ENCODE peak calls at places on chromosome 15, in four cellular contexts. A is thoracic aorta, R is esophagus muscularis mucosa, E is hepatocyte. Q is an unnamed sample. For H3K9me3, the result is how much of the 10 kb centered on the place peaks cover.

GRCh38 chr15:79296583-79296982 is 14.1 kb downstream of the ANKRD34C start:
- DNase-seq in A (no peak), R (peak), E (no peak), Q (no peak)

GRCh38 chr15:28943146-28943545 is 57.4 kb downstream of the APBA2 start:
- DNase-seq in A (no peak), R (no peak), E (no peak), Q (no peak)

GRCh38 chr15:85151861-85152260 is 170.2 kb downstream of the PDE8A start:
- DNase-seq in A (no peak), R (no peak), E (no peak), Q (no peak)

GRCh38 chr15:28289694-28290463 is 32.1 kb downstream of the HERC2 start:
- DNase-seq in A (no peak), R (no peak), E (no peak), Q (no peak)

GRCh38 chr15:78906310-78906608 is 33.6 kb downstream of the MORF4L1 start:
- DNase-seq in A (peak), R (no peak), E (no peak), Q (no peak)

GRCh38 chr15:83499476-83499875 is 52.3 kb downstream of the SH3GL3 start:
- DNase-seq in A (no peak), R (no peak), E (no peak), Q (no peak)

GRCh38 chr15:95829062-95829461 is 501.4 kb upstream of the NR2F2 start:
- DNase-seq in A (no peak), R (no peak), E (no peak), Q (no peak)

GRCh38 chr15:73385205-73385604 is 16.4 kb upstream of the HCN4 start:
- DNase-seq in A (no peak), R (no peak), E (no peak), Q (no peak)

GRCh38 chr15:58115692-58116091 is 22.5 kb upstream of the AQP9 start:
- DNase-seq in A (no peak), R (no peak), E (peak), Q (peak)

GRCh38 chr15:42100021-42100800 is 5.8 kb upstream of the PLA2G4D start:
- DNase-seq in A (no peak), R (peak), E (no peak), Q (peak)

GRCh38 chr15:70165811-70166284 is 68.1 kb upstream of the TLE3 start:
- DNase-seq in A (no peak), R (no peak), E (no peak), Q (no peak)

GRCh38 chr15:40911139-40911538 is 16.9 kb downstream of the VPS18 start:
- DNase-seq in A (no peak), R (no peak), E (peak), Q (no peak)

GRCh38 chr15:96416934-96417759 is 86.6 kb downstream of the NR2F2 start:
- DNase-seq in A (no peak), R (no peak), E (no peak), Q (peak)

GRCh38 chr15:76328962-76329361 is 7.6 kb upstream of the ISL2 start:
- DNase-seq in A (no peak), R (no peak), E (no peak), Q (no peak)

GRCh38 chr15:68924866-68925599 is 5.3 kb upstream of the SPESP1 start:
- DNase-seq in A (no peak), R (no peak), E (peak), Q (peak)

GRCh38 chr15:73683624-73684536 is at the start of gene CD276:
- DNase-seq in A (peak), R (no peak), E (peak), Q (peak)

GRCh38 chr15:67085818-67086649 is 20.6 kb downstream of the SMAD3 start:
- DNase-seq in A (no peak), R (no peak), E (no peak), Q (peak)

GRCh38 chr15:77104155-77104554 is 33.2 kb upstream of the TSPAN3 start:
- DNase-seq in A (no peak), R (no peak), E (no peak), Q (no peak)

GRCh38 chr15:71220828-71221227 is 105.6 kb downstream of the THSD4 start:
- DNase-seq in A (no peak), R (no peak), E (no peak), Q (no peak)

GRCh38 chr15:31263751-31264533 is 62.7 kb upstream of the KLF13 start:
- DNase-seq in A (no peak), R (peak), E (no peak), Q (no peak)

GRCh38 chr15:43441316-43441715 is 51.6 kb downstream of the TP53BP1 start:
- DNase-seq in A (no peak), R (no peak), E (no peak), Q (peak)

GRCh38 chr15:32881528-32881927 is 163.7 kb downstream of the GREM1 start:
- DNase-seq in A (no peak), R (no peak), E (no peak), Q (no peak)

GRCh38 chr15:51938286-51938685 is 33.3 kb downstream of the LEO1 start:
- DNase-seq in A (no peak), R (no peak), E (no peak), Q (no peak)

GRCh38 chr15:57667171-57667924 is 39.2 kb upstream of the POLR2M start:
- DNase-seq in A (no peak), R (peak), E (peak), Q (peak)

GRCh38 chr15:69568621-69569020 is 116.0 kb downstream of the RPLP1 start:
- DNase-seq in A (peak), R (no peak), E (no peak), Q (peak)

GRCh38 chr15:49864251-49864650 is 243.4 kb downstream of the DTWD1 start:
- DNase-seq in A (no peak), R (no peak), E (no peak), Q (no peak)

DNA sequence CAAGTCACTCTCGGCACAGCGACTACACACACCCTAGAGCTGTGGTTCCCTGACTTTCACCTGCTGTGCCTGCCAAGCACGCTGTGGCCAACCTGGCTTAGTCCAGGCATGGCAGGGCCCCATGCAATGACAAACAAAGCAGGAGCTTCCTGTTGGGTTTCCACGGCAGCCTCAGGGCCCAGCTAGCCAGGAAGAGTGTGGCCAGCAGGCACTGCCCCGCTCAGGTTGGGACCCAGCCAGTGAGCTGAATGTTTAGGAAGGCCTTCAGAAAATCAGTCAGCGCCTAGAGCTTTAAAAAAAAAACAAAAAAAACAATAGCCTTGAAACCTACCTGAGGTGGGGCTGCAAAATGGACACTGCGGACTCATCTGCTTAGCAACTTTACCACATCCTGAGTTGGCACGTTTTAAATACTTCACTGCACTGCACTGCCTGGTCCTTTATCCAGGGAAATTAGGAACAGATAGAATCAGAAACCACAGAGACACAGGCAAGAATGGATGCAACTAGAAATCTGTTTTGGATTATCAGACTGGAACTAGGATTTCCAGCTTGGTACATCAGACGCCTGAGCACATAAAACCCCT is 36.3 kb upstream of the LDHAL6B start:
- DNase-seq in A (peak), R (no peak), E (peak), Q (no peak)
- H3K27ac ChIP-seq in A (peak), R (peak), E (peak), Q (no peak)

DNA sequence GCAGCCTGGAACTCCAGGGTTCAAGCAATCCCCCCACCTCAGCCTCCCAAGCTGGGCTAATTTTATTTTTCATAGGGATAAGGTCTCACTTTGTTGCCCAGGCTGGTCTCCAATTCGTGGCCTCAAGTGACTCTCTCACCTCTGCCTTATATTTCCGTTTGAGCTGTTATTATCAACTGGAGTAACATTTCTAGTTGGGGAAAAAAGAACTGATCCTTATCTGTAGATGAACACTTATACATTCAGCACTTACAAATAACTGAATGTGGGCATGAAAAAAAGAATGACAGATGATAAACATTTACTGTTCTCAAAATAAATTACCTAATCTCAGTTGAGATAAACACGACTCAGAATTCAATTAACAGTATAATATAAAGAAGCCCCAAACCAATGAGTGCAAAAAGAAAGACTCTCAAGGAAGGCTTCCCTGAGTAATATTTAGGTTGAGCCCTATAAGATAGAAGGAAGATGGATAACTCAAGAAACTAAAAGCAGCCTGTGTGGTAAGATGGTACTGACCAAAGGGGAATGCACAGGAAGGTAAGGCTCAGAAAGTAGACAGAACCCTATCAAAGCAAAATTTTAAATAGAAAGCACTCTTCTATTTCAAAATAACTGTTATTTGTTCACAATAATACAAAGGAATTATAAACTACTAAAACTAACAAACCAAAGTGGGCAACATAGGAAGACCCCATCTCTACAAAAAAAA is 11.8 kb downstream of the UBE3A start:
- DNase-seq in A (no peak), R (no peak), E (no peak), Q (no peak)
- H3K9me3 ChIP-seq in A (under half), R (under half), E (under half), Q (under half)

DNA sequence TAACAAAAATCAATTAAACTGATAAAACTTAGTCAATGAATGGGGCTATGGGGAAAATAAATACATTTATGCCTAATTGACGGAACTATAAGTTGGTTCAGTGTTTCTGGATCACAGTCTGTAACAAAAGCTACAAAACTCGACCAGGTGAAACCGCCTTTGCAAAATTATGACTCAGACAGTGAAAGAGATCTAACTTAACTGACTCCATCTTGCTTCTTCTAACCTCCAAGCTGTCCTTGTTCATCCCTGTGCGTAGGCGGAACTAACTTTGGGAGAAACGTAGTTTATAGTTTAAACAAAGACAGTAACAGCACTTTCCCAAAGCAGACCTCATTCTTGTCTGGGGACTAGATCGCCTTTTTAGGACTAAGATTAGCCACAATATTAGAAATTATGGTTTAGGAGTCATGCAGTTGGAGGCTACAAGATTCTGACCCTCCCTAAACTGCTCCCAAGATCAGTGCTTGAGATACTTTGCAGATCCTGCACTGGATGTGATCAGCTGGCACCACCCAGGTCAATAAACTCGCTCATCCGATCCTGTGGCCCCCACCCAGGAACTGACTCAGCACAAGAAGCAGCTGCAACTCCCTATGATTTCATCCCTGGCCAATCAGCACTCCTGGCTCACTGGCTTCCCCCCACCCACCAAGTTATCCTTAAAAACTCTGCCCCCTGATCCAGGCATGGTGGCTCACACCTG is 7.2 kb upstream of the MFGE8 start:
- DNase-seq in A (no peak), R (no peak), E (no peak), Q (no peak)
- H3K4me3 ChIP-seq in A (no peak), R (no peak), E (no peak), Q (no peak)

GRCh38 chr15:55829826-55830225 is 86.9 kb upstream of the PRTG start:
- DNase-seq in A (no peak), R (no peak), E (no peak), Q (peak)

GRCh38 chr15:55823699-55824098 is 80.7 kb upstream of the PRTG start:
- DNase-seq in A (no peak), R (no peak), E (no peak), Q (no peak)

GRCh38 chr15:55827965-55828364 is 85.0 kb upstream of the PRTG start:
- DNase-seq in A (no peak), R (no peak), E (no peak), Q (no peak)

GRCh38 chr15:55824857-55825613 is 82.1 kb upstream of the PRTG start:
- DNase-seq in A (no peak), R (no peak), E (no peak), Q (no peak)

GRCh38 chr15:55827204-55827603 is 84.3 kb upstream of the PRTG start:
- DNase-seq in A (no peak), R (no peak), E (no peak), Q (no peak)
- H3K27ac ChIP-seq in A (no peak), R (no peak), E (no peak), Q (no peak)

GRCh38 chr15:99149366-99149765 is 44.5 kb downstream of the SYNM start:
- DNase-seq in A (no peak), R (no peak), E (no peak), Q (no peak)
- H3K9me3 ChIP-seq in A (under half), R (under half), E (under half), Q (under half)